ENCODE peak calls at places on chromosomes 7 and 10, in five cellular contexts. L is sigmoid colon, F is esophagus squamous epithelium, T is breast epithelium, P is adrenal gland. Z is an unnamed sample.

GRCh38 chr10:71094712-71095390 is 117.5 kb upstream of the UNC5B start:
- DNase-seq in L (no peak), F (no peak), T (no peak), P (peak), Z (no peak)

GRCh38 chr10:121157998-121158397 is 306.8 kb downstream of the WDR11 start:
- DNase-seq in L (no peak), F (no peak), T (no peak), P (peak), Z (peak)

GRCh38 chr7:158235862-158236261 is 351.8 kb downstream of the PTPRN2 start:
- DNase-seq in L (no peak), F (no peak), T (no peak), P (no peak), Z (no peak)

GRCh38 chr10:132107947-132108877 is 42.5 kb downstream of the JAKMIP3 start:
- DNase-seq in L (peak), F (no peak), T (no peak), P (peak), Z (no peak)

GRCh38 chr10:130492266-130492934 is 356.2 kb downstream of the GLRX3 start:
- DNase-seq in L (peak), F (no peak), T (no peak), P (no peak), Z (no peak)

GRCh38 chr7:82566752-82567151 is 123.2 kb upstream of the CACNA2D1 start:
- DNase-seq in L (no peak), F (no peak), T (no peak), P (no peak), Z (no peak)

GRCh38 chr10:43962346-43963191 is 313.9 kb upstream of the ZNF32 start:
- DNase-seq in L (no peak), F (no peak), T (peak), P (peak), Z (no peak)

GRCh38 chr7:47248797-47249196 is 333.1 kb downstream of the TNS3 start:
- DNase-seq in L (no peak), F (no peak), T (no peak), P (no peak), Z (no peak)

GRCh38 chr10:89980166-89980565 is 278.8 kb downstream of the KIF20B start:
- DNase-seq in L (no peak), F (no peak), T (no peak), P (no peak), Z (no peak)

GRCh38 chr10:127919418-127920191 is 12.7 kb downstream of the PTPRE start:
- DNase-seq in L (peak), F (no peak), T (no peak), P (peak), Z (no peak)

GRCh38 chr7:66326501-66327180 is 121.5 kb downstream of the TPST1 start:
- DNase-seq in L (no peak), F (no peak), T (no peak), P (no peak), Z (no peak)

GRCh38 chr10:48364659-48365405 is 58.4 kb downstream of the MAPK8 start:
- DNase-seq in L (no peak), F (no peak), T (no peak), P (no peak), Z (no peak)

GRCh38 chr7:23332193-23332592 is 33.1 kb downstream of the MALSU1 start:
- DNase-seq in L (no peak), F (no peak), T (no peak), P (no peak), Z (no peak)

GRCh38 chr10:35876248-35876647 is 234.2 kb upstream of the FZD8 start:
- DNase-seq in L (no peak), F (no peak), T (no peak), P (no peak), Z (no peak)

GRCh38 chr10:112203328-112204076 is 19.9 kb upstream of the GPAM start:
- DNase-seq in L (no peak), F (no peak), T (no peak), P (no peak), Z (no peak)

GRCh38 chr7:128783143-128783799 is 7.7 kb upstream of the OPN1SW start:
- DNase-seq in L (peak), F (no peak), T (no peak), P (peak), Z (peak)

GRCh38 chr7:158351051-158351450 is 236.6 kb downstream of the PTPRN2 start:
- DNase-seq in L (peak), F (no peak), T (no peak), P (peak), Z (no peak)

GRCh38 chr10:6327906-6328707 is 125.4 kb downstream of the PFKFB3 start:
- DNase-seq in L (no peak), F (no peak), T (no peak), P (no peak), Z (no peak)

GRCh38 chr7:155705656-155706360 is 61.3 kb downstream of the RBM33 start:
- DNase-seq in L (no peak), F (no peak), T (no peak), P (no peak), Z (no peak)

GRCh38 chr7:15747187-15748111 is 61.0 kb upstream of the MEOX2 start:
- DNase-seq in L (no peak), F (no peak), T (no peak), P (peak), Z (no peak)

GRCh38 chr7:101686030-101686429 is 56.9 kb upstream of the MYL10 start:
- DNase-seq in L (no peak), F (no peak), T (no peak), P (no peak), Z (no peak)

GRCh38 chr7:76123316-76123715 is 75.4 kb downstream of the MDH2 start:
- DNase-seq in L (no peak), F (no peak), T (no peak), P (no peak), Z (no peak)

GRCh38 chr10:36488579-36488978 is 636.8 kb upstream of the ANKRD30A start:
- DNase-seq in L (no peak), F (no peak), T (no peak), P (no peak), Z (no peak)

GRCh38 chr10:109475704-109476103 is 447.6 kb downstream of the XPNPEP1 start:
- DNase-seq in L (no peak), F (no peak), T (no peak), P (no peak), Z (no peak)

GRCh38 chr10:132876967-132877366 is 65.4 kb downstream of the CFAP46 start:
- DNase-seq in L (peak), F (no peak), T (no peak), P (no peak), Z (no peak)

GRCh38 chr7:1979591-1980560 is 252.9 kb downstream of the MAD1L1 start:
- DNase-seq in L (no peak), F (peak), T (no peak), P (no peak), Z (peak)

GRCh38 chr10:34908472-34908871 is 93.4 kb upstream of the PARD3 start:
- DNase-seq in L (peak), F (no peak), T (no peak), P (no peak), Z (no peak)

DNA sequence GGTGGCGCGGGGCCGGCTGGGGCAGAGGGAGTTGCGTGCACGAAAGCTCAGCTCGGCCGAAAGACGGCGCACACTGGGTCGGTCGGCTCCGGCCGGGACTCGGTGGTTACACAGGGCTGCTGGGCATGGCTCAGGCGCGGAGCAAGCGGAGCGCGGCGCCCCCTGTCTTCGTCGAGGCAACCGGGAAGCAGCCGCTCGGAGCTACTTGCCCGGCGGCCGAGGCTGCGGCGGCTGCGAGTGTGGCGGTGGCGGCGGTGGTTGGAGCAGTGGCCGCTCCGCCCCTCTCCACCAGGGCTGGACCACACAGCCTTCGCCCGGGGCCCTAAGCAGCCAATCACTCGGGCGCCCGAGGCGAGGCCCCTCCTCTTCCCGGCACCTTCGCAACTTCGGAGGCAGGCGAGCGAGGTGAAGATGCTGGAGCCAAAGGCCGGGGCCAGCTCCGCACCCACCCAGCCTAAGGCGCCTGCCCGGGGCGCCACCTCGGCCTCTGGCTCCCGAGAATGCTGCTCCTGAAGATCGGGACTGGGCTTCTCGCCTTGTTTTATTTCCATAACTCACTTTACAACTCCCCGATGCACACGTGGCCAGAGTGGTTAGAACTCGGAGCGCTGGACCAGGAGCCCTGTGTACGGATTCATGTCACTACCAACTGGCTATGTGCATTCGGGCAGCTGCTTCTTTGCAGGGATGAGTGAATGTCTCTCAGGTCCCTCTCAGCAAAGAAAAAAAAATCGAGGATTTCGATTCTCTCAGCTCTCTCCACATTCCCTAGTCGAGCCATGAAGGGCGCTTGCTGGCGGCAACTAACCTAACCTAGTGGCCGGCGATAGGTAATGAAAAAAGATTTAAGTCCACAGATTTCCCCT is at the start of gene TLL2:
- DNase-seq in L (peak), F (peak), T (peak), P (peak), Z (peak)
- TF ChIP-seq POLR2A in L (no peak), F (no peak), T (no peak), P (peak), Z (peak)

GRCh38 chr10:75228834-75229233 is 6.9 kb downstream of the COMTD1 start:
- DNase-seq in L (peak), F (no peak), T (no peak), P (no peak), Z (no peak)

GRCh38 chr10:75228278-75228677 is 7.5 kb downstream of the COMTD1 start:
- DNase-seq in L (peak), F (no peak), T (no peak), P (no peak), Z (no peak)

GRCh38 chr10:75229961-75230360 is 5.8 kb downstream of the COMTD1 start:
- DNase-seq in L (no peak), F (no peak), T (no peak), P (no peak), Z (no peak)

GRCh38 chr10:75231672-75232581 is 3.8 kb downstream of the COMTD1 start:
- DNase-seq in L (peak), F (no peak), T (no peak), P (no peak), Z (no peak)

DNA sequence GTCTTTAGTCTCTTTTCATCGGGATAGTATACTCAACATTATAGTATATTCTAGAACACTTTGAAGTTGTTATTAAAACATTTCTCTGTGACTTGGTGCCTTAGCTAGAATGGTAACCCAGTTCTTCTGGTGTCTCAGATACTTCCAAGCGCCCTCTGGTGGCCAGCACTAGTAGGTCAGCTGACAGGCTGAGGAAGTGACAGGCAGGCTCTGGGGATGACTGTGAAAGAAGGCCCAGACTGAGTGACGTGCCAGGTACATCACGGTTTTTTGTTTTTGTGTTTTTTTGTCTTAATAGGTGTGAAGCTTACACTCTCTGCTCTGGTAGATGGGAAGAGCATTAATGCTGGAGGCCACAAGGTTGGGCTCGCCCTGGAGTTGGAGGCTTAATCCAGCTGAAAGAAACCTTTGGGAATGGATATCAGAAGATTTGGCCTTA is 5.1 kb downstream of the COMTD1 start:
- DNase-seq in L (peak), F (peak), T (peak), P (peak), Z (peak)
- TF ChIP-seq POLR2A in L (no peak), F (no peak), T (no peak), P (no peak), Z (no peak)

GRCh38 chr7:129952164-129952652 is 552 bp downstream of the UBE2H start:
- DNase-seq in L (peak), F (no peak), T (peak), P (peak), Z (peak)
- TF ChIP-seq POLR2A in L (no peak), F (no peak), T (no peak), P (no peak), Z (no peak)

GRCh38 chr10:110916554-110917346 is 2.2 kb downstream of the BBIP1 start:
- DNase-seq in L (no peak), F (no peak), T (no peak), P (no peak), Z (no peak)

GRCh38 chr10:110919971-110920881 is 822 bp downstream of the SHOC2 start:
- DNase-seq in L (peak), F (no peak), T (peak), P (peak), Z (peak)

GRCh38 chr10:110919349-110919931 is at the start of gene SHOC2:
- DNase-seq in L (peak), F (peak), T (peak), P (peak), Z (peak)

GRCh38 chr10:110918269-110918632 is 729 bp downstream of the BBIP1 start:
- DNase-seq in L (peak), F (no peak), T (peak), P (peak), Z (peak)

GRCh38 chr10:110918633-110919348 is at the start of gene BBIP1:
- DNase-seq in L (no peak), F (peak), T (no peak), P (no peak), Z (no peak)
- TF ChIP-seq POLR2A in L (peak), F (peak), T (peak), P (peak), Z (peak)

Z was measured in transverse colon.